ENCODE peak calls at places on chromosome 17, in six cellular contexts. G is mammary epithelial cell, I is PC-9, B is neuronal stem cell, Y is PC-3, Q is MM.1S. T is an unnamed sample.

GRCh38 chr17:61352771-61353170 is 46.9 kb upstream of the TBX2 start:
- DNase-seq in G (no peak), I (no peak), B (no peak), Y (no peak), Q (no peak), T (peak; percentile 47)

GRCh38 chr17:65876985-65877384 is 314.9 kb downstream of the CEP112 start:
- DNase-seq in G (no peak), I (no peak), B (no peak), Y (no peak), Q (no peak), T (no peak)

GRCh38 chr17:62587554-62587953 is 39.9 kb upstream of the MRC2 start:
- DNase-seq in G (no peak), I (no peak), B (no peak), Y (no peak), Q (no peak), T (no peak)

GRCh38 chr17:17075037-17075755 is 32.9 kb downstream of the MPRIP start:
- DNase-seq in G (peak; percentile 54), I (no peak), B (no peak), Y (no peak), Q (no peak), T (no peak)

GRCh38 chr17:7352910-7353635 is 1.1 kb downstream of the KCTD11 start:
- DNase-seq in G (no peak), I (no peak), B (no peak), Y (no peak), Q (no peak), T (no peak)

GRCh38 chr17:17934214-17934613 is 38.0 kb downstream of the TOM1L2 start:
- DNase-seq in G (no peak), I (no peak), B (no peak), Y (no peak), Q (no peak), T (no peak)

GRCh38 chr17:82825540-82826124 is 14.2 kb downstream of the ZNF750 start:
- DNase-seq in G (no peak), I (no peak), B (no peak), Y (no peak), Q (no peak), T (no peak)

GRCh38 chr17:63937920-63938319 is 5.8 kb upstream of the CD79B start:
- DNase-seq in G (no peak), I (no peak), B (no peak), Y (no peak), Q (no peak), T (no peak)

GRCh38 chr17:21816592-21817567 is 124.6 kb downstream of the KCNJ18 start:
- DNase-seq in G (no peak), I (peak; percentile 28), B (no peak), Y (no peak), Q (no peak), T (no peak)

GRCh38 chr17:13582776-13583414 is 18.8 kb downstream of the HS3ST3A1 start:
- DNase-seq in G (no peak), I (no peak), B (no peak), Y (no peak), Q (no peak), T (no peak)

GRCh38 chr17:28086519-28086918 is 44.0 kb downstream of the NLK start:
- DNase-seq in G (peak; percentile 42), I (no peak), B (no peak), Y (peak; percentile 68), Q (no peak), T (no peak)

DNA sequence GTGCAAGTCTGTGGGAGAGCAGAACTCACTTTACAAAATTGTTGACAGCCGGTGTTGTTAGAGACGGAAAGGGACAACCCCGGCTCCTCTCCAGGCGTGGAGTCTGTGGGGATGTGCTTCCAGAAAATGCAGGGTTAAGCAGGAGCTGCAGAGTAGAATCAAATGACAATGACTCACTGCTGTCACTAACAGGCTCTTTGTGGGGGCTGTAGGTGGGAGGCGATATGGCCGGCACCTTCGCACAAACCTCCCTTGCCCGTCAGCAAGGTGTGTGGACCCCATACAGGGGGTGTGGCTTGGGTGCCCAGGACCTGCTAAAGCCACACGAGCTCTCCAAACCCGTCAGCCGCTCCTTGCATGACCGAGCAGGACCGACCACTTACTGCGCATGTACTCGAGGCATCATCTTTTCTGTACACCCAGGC is 5.8 kb downstream of the PDK2 start:
- DNase-seq in G (no peak), I (no peak), B (no peak), Y (no peak), Q (no peak), T (no peak)
- H3K4me2 ChIP-seq in G (no peak overlapping the region), I (peak overlapping the region; percentile 61), B (no peak overlapping the region), Y (no peak overlapping the region), Q (no peak overlapping the region), T (peak overlapping the region; percentile 63)

DNA sequence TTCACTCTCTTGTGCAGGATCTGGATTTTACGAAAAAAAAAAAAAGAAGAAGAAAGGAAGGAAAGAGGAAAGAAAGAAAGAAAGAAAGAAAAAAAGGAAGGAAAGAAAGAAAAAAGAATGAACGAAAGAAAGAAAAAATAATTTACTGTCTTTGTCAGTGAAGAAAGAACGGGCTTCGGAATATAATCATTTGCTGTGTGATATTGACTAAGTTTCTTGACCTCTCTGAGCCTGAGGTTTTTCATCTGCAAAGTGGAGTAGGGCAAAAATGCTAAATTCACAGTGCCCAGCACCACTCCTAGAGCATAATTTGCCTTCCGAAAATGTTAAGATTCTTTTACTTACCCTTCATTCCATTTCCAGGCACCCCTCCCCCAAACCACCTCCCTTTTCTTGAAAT is 333 bp upstream of the CCR10 start:
- DNase-seq in G (no peak), I (no peak), B (no peak), Y (no peak), Q (no peak), T (no peak)
- H3K4me2 ChIP-seq in G (peak overlapping the region; percentile 92), I (peak overlapping the region; percentile 98), B (peak overlapping the region; percentile 92), Y (peak overlapping the region; percentile 88), Q (peak overlapping the region; percentile 100), T (peak overlapping the region; percentile 84)

GRCh38 chr17:67390006-67390645 is 13.0 kb downstream of the PITPNC1 start:
- DNase-seq in G (no peak), I (no peak), B (no peak), Y (no peak), Q (no peak), T (no peak)
- H3K4me2 ChIP-seq in G (peak overlapping the region; percentile 69), I (peak overlapping the region; percentile 68), B (no peak overlapping the region), Y (peak overlapping the region; percentile 47), Q (no peak overlapping the region), T (peak overlapping the region; percentile 72)

GRCh38 chr17:18993876-18994275 is 10.7 kb downstream of the FAM83G start:
- DNase-seq in G (no peak), I (no peak), B (no peak), Y (no peak), Q (no peak), T (no peak)

GRCh38 chr17:18991531-18992315 is 12.8 kb downstream of the FAM83G start:
- DNase-seq in G (no peak), I (no peak), B (no peak), Y (no peak), Q (no peak), T (no peak)

GRCh38 chr17:18990331-18990730 is 14.2 kb downstream of the FAM83G start:
- DNase-seq in G (no peak), I (no peak), B (no peak), Y (no peak), Q (no peak), T (no peak)

GRCh38 chr17:18994626-18995025 is 9.9 kb downstream of the FAM83G start:
- DNase-seq in G (no peak), I (no peak), B (no peak), Y (no peak), Q (no peak), T (no peak)

GRCh38 chr17:18992454-18993130 is 12.0 kb downstream of the FAM83G start:
- DNase-seq in G (no peak), I (no peak), B (no peak), Y (no peak), Q (peak; percentile 91), T (no peak)
- H3K4me2 ChIP-seq in G (no peak overlapping the region), I (no peak overlapping the region), B (no peak overlapping the region), Y (no peak overlapping the region), Q (peak overlapping the region; percentile 82), T (no peak overlapping the region)

DNA sequence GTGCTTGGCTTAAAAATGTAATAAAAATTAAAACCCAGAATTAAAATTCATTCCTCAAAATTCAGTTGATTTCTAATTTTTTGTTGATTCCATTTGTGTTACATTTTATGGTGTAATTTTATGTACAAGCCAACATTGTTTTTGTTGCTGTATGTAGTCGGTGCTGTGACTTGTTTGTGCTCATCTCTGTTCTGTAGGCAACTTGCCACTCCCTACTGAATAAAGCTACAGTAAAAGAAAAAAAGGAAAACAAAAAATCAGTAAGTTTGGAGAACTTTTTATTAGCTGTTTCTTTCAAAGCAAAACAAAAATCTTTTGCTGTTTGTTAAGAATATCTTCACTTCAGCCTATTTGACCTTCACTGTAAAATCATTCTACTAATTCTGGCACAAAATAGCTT is 44.3 kb downstream of the OMG start:
- DNase-seq in G (no peak), I (no peak), B (no peak), Y (no peak), Q (no peak), T (no peak)
- H3K4me2 ChIP-seq in G (no peak overlapping the region), I (no peak overlapping the region), B (no peak overlapping the region), Y (no peak overlapping the region), Q (peak overlapping the region; percentile 77), T (no peak overlapping the region)

GRCh38 chr17:79084291-79085153 is 9.9 kb downstream of the ENGASE start:
- DNase-seq in G (no peak), I (no peak), B (no peak), Y (no peak), Q (no peak), T (no peak)
- H3K4me2 ChIP-seq in G (no peak overlapping the region), I (no peak overlapping the region), B (no peak overlapping the region), Y (no peak overlapping the region), Q (no peak overlapping the region), T (no peak overlapping the region)

GRCh38 chr17:1896243-1897163 is 66.7 kb downstream of the RPA1 start:
- DNase-seq in G (no peak), I (no peak), B (no peak), Y (no peak), Q (peak; percentile 51), T (peak; percentile 10)

GRCh38 chr17:1898332-1898731 is 68.5 kb downstream of the RPA1 start:
- DNase-seq in G (no peak), I (no peak), B (no peak), Y (no peak), Q (no peak), T (no peak)

GRCh38 chr17:1890758-1891450 is 61.1 kb downstream of the RPA1 start:
- DNase-seq in G (no peak), I (no peak), B (no peak), Y (no peak), Q (no peak), T (no peak)

GRCh38 chr17:1898872-1899271 is 69.1 kb downstream of the RPA1 start:
- DNase-seq in G (no peak), I (no peak), B (no peak), Y (no peak), Q (no peak), T (no peak)

DNA sequence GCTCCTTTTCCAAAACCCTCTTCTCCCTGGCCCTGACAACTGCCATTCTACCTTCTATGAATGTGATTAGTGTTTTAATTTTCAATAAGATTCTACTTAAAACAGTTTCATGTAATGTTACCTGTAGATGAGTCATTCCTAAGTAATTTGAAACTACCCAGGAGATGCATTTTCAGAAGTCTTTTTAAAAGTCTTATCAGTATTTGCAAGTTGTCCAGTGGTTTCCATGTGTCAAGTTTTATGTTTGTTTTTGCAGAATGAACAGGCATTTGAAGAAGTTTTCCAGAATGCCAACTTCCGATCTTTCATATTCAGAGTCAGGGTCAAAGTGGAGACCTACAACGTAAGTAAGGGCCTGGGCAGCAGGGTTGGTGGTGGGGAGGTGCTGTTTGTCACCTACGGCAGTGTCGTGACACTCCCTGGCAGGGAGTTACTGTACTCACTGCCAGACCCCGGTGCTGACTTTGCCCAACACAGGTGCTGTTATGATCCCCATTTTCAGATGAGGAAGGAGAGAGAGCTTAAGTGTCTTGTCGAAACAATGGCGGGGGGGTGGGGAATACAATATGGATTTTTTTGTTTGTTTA is 65.0 kb downstream of the RPA1 start:
- DNase-seq in G (no peak), I (peak; percentile 40), B (no peak), Y (peak; percentile 4), Q (no peak), T (no peak)
- H3K4me2 ChIP-seq in G (no peak overlapping the region), I (no peak overlapping the region), B (no peak overlapping the region), Y (no peak overlapping the region), Q (no peak overlapping the region), T (no peak overlapping the region)